ENCODE peak calls at places on chromosomes 3 and 15, in four cellular contexts. One of them, this sample, is unnamed.
A peak's percentile ranks its signal among the peaks of the same experiment; 100 is the strongest.

GRCh38 chr3:31288641-31289100 is 244.1 kb upstream of the STT3B start:
- DNase-seq in ascending aorta: no peak
- DNase-seq in AG04450: peak; percentile 13
- DNase-seq in effector memory CD4-positive, alpha-beta T cell: no peak
- DNase-seq in this sample: no peak

GRCh38 chr3:23159929-23160328 is 43.2 kb upstream of the UBE2E2 start:
- DNase-seq in ascending aorta: no peak
- DNase-seq in AG04450: peak; percentile 55
- DNase-seq in effector memory CD4-positive, alpha-beta T cell: no peak
- DNase-seq in this sample: no peak

GRCh38 chr3:134611516-134611915 is 39.3 kb downstream of the KY start:
- DNase-seq in ascending aorta: no peak
- DNase-seq in AG04450: no peak
- DNase-seq in effector memory CD4-positive, alpha-beta T cell: no peak
- DNase-seq in this sample: no peak

GRCh38 chr3:9373443-9373842 is 10.6 kb downstream of the THUMPD3 start:
- DNase-seq in ascending aorta: no peak
- DNase-seq in AG04450: no peak
- DNase-seq in effector memory CD4-positive, alpha-beta T cell: no peak
- DNase-seq in this sample: no peak

GRCh38 chr15:35973019-35973418 is 427.1 kb upstream of the DPH6 start:
- DNase-seq in ascending aorta: no peak
- DNase-seq in AG04450: no peak
- DNase-seq in effector memory CD4-positive, alpha-beta T cell: no peak
- DNase-seq in this sample: no peak

GRCh38 chr3:45841380-45841700 is 579 bp downstream of the LZTFL1 start:
- DNase-seq in ascending aorta: no peak
- DNase-seq in AG04450: no peak
- DNase-seq in effector memory CD4-positive, alpha-beta T cell: no peak
- DNase-seq in this sample: no peak

GRCh38 chr3:169034401-169034800 is 629.1 kb downstream of the MECOM start:
- DNase-seq in ascending aorta: no peak
- DNase-seq in AG04450: no peak
- DNase-seq in effector memory CD4-positive, alpha-beta T cell: no peak
- DNase-seq in this sample: no peak

GRCh38 chr15:59158701-59159034 is 48.0 kb upstream of the LDHAL6B start:
- DNase-seq in ascending aorta: no peak
- DNase-seq in AG04450: no peak
- DNase-seq in effector memory CD4-positive, alpha-beta T cell: no peak
- DNase-seq in this sample: no peak

GRCh38 chr3:100871307-100871706 is 121.9 kb downstream of the ABI3BP start:
- DNase-seq in ascending aorta: no peak
- DNase-seq in AG04450: no peak
- DNase-seq in effector memory CD4-positive, alpha-beta T cell: no peak
- DNase-seq in this sample: no peak

GRCh38 chr15:25180606-25181289 is 226.0 kb downstream of the SNRPN start:
- DNase-seq in ascending aorta: no peak
- DNase-seq in AG04450: no peak
- DNase-seq in effector memory CD4-positive, alpha-beta T cell: no peak
- DNase-seq in this sample: no peak

GRCh38 chr15:71469393-71469792 is 341.0 kb upstream of the NR2E3 start:
- DNase-seq in ascending aorta: no peak
- DNase-seq in AG04450: no peak
- DNase-seq in effector memory CD4-positive, alpha-beta T cell: no peak
- DNase-seq in this sample: no peak

GRCh38 chr3:194139085-194139976 is 3.4 kb downstream of the HES1 start:
- DNase-seq in ascending aorta: no peak
- DNase-seq in AG04450: no peak
- DNase-seq in effector memory CD4-positive, alpha-beta T cell: no peak
- DNase-seq in this sample: no peak

GRCh38 chr15:47726399-47726823 is 9.1 kb downstream of the SEMA6D start:
- DNase-seq in ascending aorta: no peak
- DNase-seq in AG04450: no peak
- DNase-seq in effector memory CD4-positive, alpha-beta T cell: no peak
- DNase-seq in this sample: no peak

GRCh38 chr15:34366271-34367043 is 539 bp downstream of the LPCAT4 start:
- DNase-seq in ascending aorta: peak; percentile 75
- DNase-seq in AG04450: no peak
- DNase-seq in effector memory CD4-positive, alpha-beta T cell: peak; percentile 25
- DNase-seq in this sample: peak; percentile 53

GRCh38 chr3:48407542-48408099 is 22.3 kb downstream of the PLXNB1 start:
- DNase-seq in ascending aorta: no peak
- DNase-seq in AG04450: no peak
- DNase-seq in effector memory CD4-positive, alpha-beta T cell: no peak
- DNase-seq in this sample: no peak

GRCh38 chr3:177330771-177331170 is 133.5 kb upstream of the TBL1XR1 start:
- DNase-seq in ascending aorta: no peak
- DNase-seq in AG04450: no peak
- DNase-seq in effector memory CD4-positive, alpha-beta T cell: no peak
- DNase-seq in this sample: no peak

GRCh38 chr3:95718168-95718567 is 1096.2 kb upstream of the EPHA6 start:
- DNase-seq in ascending aorta: no peak
- DNase-seq in AG04450: no peak
- DNase-seq in effector memory CD4-positive, alpha-beta T cell: no peak
- DNase-seq in this sample: no peak

GRCh38 chr3:182632077-182632393 is 161.3 kb upstream of the ATP11B start:
- DNase-seq in ascending aorta: no peak
- DNase-seq in AG04450: no peak
- DNase-seq in effector memory CD4-positive, alpha-beta T cell: no peak
- DNase-seq in this sample: no peak

GRCh38 chr15:64695571-64695992 is 79.8 kb downstream of the RBPMS2 start:
- DNase-seq in ascending aorta: no peak
- DNase-seq in AG04450: no peak
- DNase-seq in effector memory CD4-positive, alpha-beta T cell: no peak
- DNase-seq in this sample: no peak

GRCh38 chr3:42520336-42520735 is 17.9 kb downstream of the VIPR1 start:
- DNase-seq in ascending aorta: no peak
- DNase-seq in AG04450: no peak
- DNase-seq in effector memory CD4-positive, alpha-beta T cell: no peak
- DNase-seq in this sample: no peak

GRCh38 chr3:129824926-129825541 is 68.5 kb downstream of the TMCC1 start:
- DNase-seq in ascending aorta: no peak
- DNase-seq in AG04450: peak; percentile 7
- DNase-seq in effector memory CD4-positive, alpha-beta T cell: no peak
- DNase-seq in this sample: peak; percentile 52

GRCh38 chr3:147364771-147365170 is 41.6 kb downstream of the ZIC4 start:
- DNase-seq in ascending aorta: no peak
- DNase-seq in AG04450: no peak
- DNase-seq in effector memory CD4-positive, alpha-beta T cell: no peak
- DNase-seq in this sample: no peak

GRCh38 chr3:147359177-147360062 is 46.9 kb downstream of the ZIC4 start:
- DNase-seq in ascending aorta: no peak
- DNase-seq in AG04450: no peak
- DNase-seq in effector memory CD4-positive, alpha-beta T cell: no peak
- DNase-seq in this sample: no peak

GRCh38 chr3:147361671-147362420 is 44.5 kb downstream of the ZIC4 start:
- DNase-seq in ascending aorta: no peak
- DNase-seq in AG04450: no peak
- DNase-seq in effector memory CD4-positive, alpha-beta T cell: no peak
- DNase-seq in this sample: peak; percentile 42

GRCh38 chr3:147358144-147358992 is 48.0 kb downstream of the ZIC4 start:
- DNase-seq in ascending aorta: no peak
- DNase-seq in AG04450: no peak
- DNase-seq in effector memory CD4-positive, alpha-beta T cell: no peak
- DNase-seq in this sample: no peak

GRCh38 chr3:147360936-147361670 is 45.2 kb downstream of the ZIC4 start:
- DNase-seq in ascending aorta: no peak
- DNase-seq in AG04450: no peak
- DNase-seq in effector memory CD4-positive, alpha-beta T cell: no peak
- DNase-seq in this sample: no peak
- H3K4me3 ChIP-seq in ascending aorta: no peak overlapping the region
- H3K4me3 ChIP-seq in AG04450: no peak overlapping the region
- H3K4me3 ChIP-seq in effector memory CD4-positive, alpha-beta T cell: no peak overlapping the region
- H3K4me3 ChIP-seq in this sample: no peak overlapping the region

DNA sequence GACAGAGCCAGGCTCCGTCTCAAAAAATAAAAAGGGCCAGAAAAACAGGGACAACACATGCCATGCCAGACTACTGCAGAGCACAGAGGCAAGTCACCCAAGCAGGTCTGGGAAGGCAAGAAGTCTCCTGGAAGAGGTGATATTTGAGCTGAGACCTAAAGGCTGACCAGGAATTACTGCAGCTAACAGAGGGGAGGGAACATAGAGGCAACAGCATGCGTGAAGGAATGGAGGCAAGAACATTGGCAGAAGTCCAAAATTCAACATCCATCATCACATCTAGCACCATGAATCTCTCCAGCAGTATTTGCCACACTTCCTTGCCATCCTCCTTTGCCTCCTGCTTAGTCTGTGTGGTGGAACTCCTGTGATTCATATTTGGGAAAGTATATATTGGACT is 916 bp upstream of the TSEN2 start:
- DNase-seq in ascending aorta: no peak
- DNase-seq in AG04450: no peak
- DNase-seq in effector memory CD4-positive, alpha-beta T cell: no peak
- DNase-seq in this sample: no peak
- H3K4me3 ChIP-seq in ascending aorta: peak overlapping the region; percentile 79
- H3K4me3 ChIP-seq in AG04450: no peak overlapping the region
- H3K4me3 ChIP-seq in effector memory CD4-positive, alpha-beta T cell: peak overlapping the region; percentile 41
- H3K4me3 ChIP-seq in this sample: peak overlapping the region; percentile 88

GRCh38 chr3:158791259-158791920 is 10.5 kb upstream of the MFSD1 start:
- DNase-seq in ascending aorta: no peak
- DNase-seq in AG04450: no peak
- DNase-seq in effector memory CD4-positive, alpha-beta T cell: no peak
- DNase-seq in this sample: peak; percentile 75
- H3K4me3 ChIP-seq in ascending aorta: peak overlapping the region; percentile 15
- H3K4me3 ChIP-seq in AG04450: no peak overlapping the region
- H3K4me3 ChIP-seq in effector memory CD4-positive, alpha-beta T cell: no peak overlapping the region
- H3K4me3 ChIP-seq in this sample: peak overlapping the region; percentile 51

GRCh38 chr3:149812606-149813366 is at the start of gene RNF13:
- DNase-seq in ascending aorta: peak; percentile 99
- DNase-seq in AG04450: peak; percentile 86
- DNase-seq in effector memory CD4-positive, alpha-beta T cell: peak; percentile 79
- DNase-seq in this sample: peak; percentile 91
- H3K4me3 ChIP-seq in ascending aorta: peak within 1 kb of the TSS; percentile 79
- H3K4me3 ChIP-seq in AG04450: peak within 1 kb of the TSS; percentile 86
- H3K4me3 ChIP-seq in effector memory CD4-positive, alpha-beta T cell: peak within 1 kb of the TSS; percentile 82
- H3K4me3 ChIP-seq in this sample: peak within 1 kb of the TSS; percentile 96

GRCh38 chr3:33062814-33063346 is 34.1 kb downstream of the GLB1 start:
- DNase-seq in ascending aorta: no peak
- DNase-seq in AG04450: no peak
- DNase-seq in effector memory CD4-positive, alpha-beta T cell: peak; percentile 40
- DNase-seq in this sample: no peak

GRCh38 chr3:33064929-33065328 is 32.0 kb downstream of the GLB1 start:
- DNase-seq in ascending aorta: no peak
- DNase-seq in AG04450: no peak
- DNase-seq in effector memory CD4-positive, alpha-beta T cell: no peak
- DNase-seq in this sample: peak; percentile 75

GRCh38 chr3:33061782-33062181 is 35.2 kb downstream of the GLB1 start:
- DNase-seq in ascending aorta: no peak
- DNase-seq in AG04450: peak; percentile 30
- DNase-seq in effector memory CD4-positive, alpha-beta T cell: no peak
- DNase-seq in this sample: peak; percentile 90

GRCh38 chr3:33060609-33061337 is 36.2 kb downstream of the GLB1 start:
- DNase-seq in ascending aorta: no peak
- DNase-seq in AG04450: no peak
- DNase-seq in effector memory CD4-positive, alpha-beta T cell: no peak
- DNase-seq in this sample: peak; percentile 91

DNA sequence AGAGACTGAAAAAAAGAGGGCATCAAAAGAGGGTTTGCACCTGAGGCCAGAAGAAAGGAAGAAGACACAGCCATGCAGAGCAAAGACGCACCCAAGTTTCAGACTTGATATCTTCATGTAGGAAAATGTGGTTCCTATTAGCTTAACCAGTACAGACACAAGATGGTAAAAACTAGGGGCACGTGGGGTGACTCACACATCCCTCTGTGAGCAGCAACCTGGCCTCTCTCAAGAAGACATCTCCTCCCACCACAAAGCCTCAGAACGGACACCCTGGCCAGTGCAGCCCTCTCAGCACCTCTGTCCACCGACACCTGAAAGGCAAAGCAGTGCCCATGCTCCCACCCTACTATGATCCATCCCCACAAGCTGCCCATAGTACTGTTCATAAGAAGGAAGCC is 33.3 kb downstream of the GLB1 start:
- DNase-seq in ascending aorta: no peak
- DNase-seq in AG04450: no peak
- DNase-seq in effector memory CD4-positive, alpha-beta T cell: peak; percentile 27
- DNase-seq in this sample: peak; percentile 87
- H3K4me3 ChIP-seq in ascending aorta: no peak overlapping the region
- H3K4me3 ChIP-seq in AG04450: no peak overlapping the region
- H3K4me3 ChIP-seq in effector memory CD4-positive, alpha-beta T cell: no peak overlapping the region
- H3K4me3 ChIP-seq in this sample: peak overlapping the region; percentile 62

GRCh38 chr3:64685331-64685799 is 2.4 kb downstream of the ADAMTS9 start:
- DNase-seq in ascending aorta: peak; percentile 81
- DNase-seq in AG04450: no peak
- DNase-seq in effector memory CD4-positive, alpha-beta T cell: no peak
- DNase-seq in this sample: no peak
- H3K4me3 ChIP-seq in ascending aorta: peak overlapping the region; percentile 85
- H3K4me3 ChIP-seq in AG04450: peak overlapping the region; percentile 56
- H3K4me3 ChIP-seq in effector memory CD4-positive, alpha-beta T cell: no peak overlapping the region
- H3K4me3 ChIP-seq in this sample: no peak overlapping the region

GRCh38 chr3:136022518-136023263 is 57.2 kb downstream of the PPP2R3A start:
- DNase-seq in ascending aorta: no peak
- DNase-seq in AG04450: no peak
- DNase-seq in effector memory CD4-positive, alpha-beta T cell: no peak
- DNase-seq in this sample: no peak
- H3K4me3 ChIP-seq in ascending aorta: no peak overlapping the region
- H3K4me3 ChIP-seq in AG04450: no peak overlapping the region
- H3K4me3 ChIP-seq in effector memory CD4-positive, alpha-beta T cell: no peak overlapping the region
- H3K4me3 ChIP-seq in this sample: no peak overlapping the region

DNA sequence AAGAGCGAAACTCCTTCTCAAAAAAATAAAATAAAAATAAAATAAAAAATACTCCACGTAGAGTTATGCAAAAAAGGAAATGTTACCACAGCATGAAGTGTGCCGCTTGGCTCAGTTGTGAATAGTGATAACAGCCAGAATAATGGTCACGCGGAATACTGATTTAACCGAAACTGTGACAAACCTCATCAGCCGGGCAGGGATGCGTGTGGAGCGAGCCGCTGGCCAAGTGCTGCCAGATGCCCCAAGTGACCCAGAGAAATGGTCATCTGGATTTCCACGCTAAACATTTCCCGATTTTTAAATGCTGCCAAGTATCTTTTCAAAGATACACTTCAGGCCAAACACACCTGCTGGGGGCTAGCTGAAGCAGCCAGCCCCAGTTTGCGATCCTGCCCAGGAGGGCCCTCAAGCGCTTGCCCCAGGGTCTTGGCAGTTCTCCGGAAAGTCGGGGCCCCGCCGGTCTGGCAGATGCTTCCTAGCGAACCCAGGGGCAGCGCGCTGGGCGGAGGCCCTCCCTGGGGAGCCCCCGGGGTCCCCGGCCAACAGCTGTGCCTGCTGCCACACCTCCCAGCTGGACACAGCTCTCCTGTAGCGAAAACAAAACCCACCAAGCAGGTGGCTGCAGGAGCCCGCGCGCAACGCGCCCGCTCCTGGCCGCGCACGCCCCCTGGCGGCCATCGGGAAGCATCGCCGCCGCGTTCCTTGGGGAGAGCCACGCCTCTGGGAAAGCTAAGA is 35.1 kb downstream of the CMTM6 start:
- DNase-seq in ascending aorta: peak; percentile 81
- DNase-seq in AG04450: no peak
- DNase-seq in effector memory CD4-positive, alpha-beta T cell: peak; percentile 51
- DNase-seq in this sample: peak; percentile 76
- H3K4me3 ChIP-seq in ascending aorta: peak overlapping the region; percentile 65
- H3K4me3 ChIP-seq in AG04450: no peak overlapping the region
- H3K4me3 ChIP-seq in effector memory CD4-positive, alpha-beta T cell: peak overlapping the region; percentile 61
- H3K4me3 ChIP-seq in this sample: no peak overlapping the region

This sample was measured in CD4-positive, CD25-positive, alpha-beta regulatory T cell.